ENCODE peak calls at places on chromosome 20, in four cellular contexts. One of them, this sample, is unnamed.

GRCh38 chr20:14523090-14523489 is 185.7 kb upstream of the FLRT3 start:
- DNase-seq in CD4-positive, alpha-beta T cell: no peak
- DNase-seq in A172: no peak
- DNase-seq in anterior cingulate cortex: no peak
- DNase-seq in this sample: no peak

GRCh38 chr20:14902432-14903089 is 565.1 kb upstream of the FLRT3 start:
- DNase-seq in A172: no peak
- DNase-seq in anterior cingulate cortex: no peak
- DNase-seq in CD4-positive, alpha-beta T cell: no peak
- DNase-seq in this sample: no peak

GRCh38 chr20:433300-433975 is 25.3 kb downstream of the RBCK1 start:
- DNase-seq in CD4-positive, alpha-beta T cell: peak; percentile 43
- DNase-seq in A172: peak; percentile 53
- DNase-seq in anterior cingulate cortex: no peak
- DNase-seq in this sample: no peak

GRCh38 chr20:34582911-34583310 is 24.4 kb downstream of the MAP1LC3A start:
- DNase-seq in anterior cingulate cortex: no peak
- DNase-seq in CD4-positive, alpha-beta T cell: no peak
- DNase-seq in A172: no peak
- DNase-seq in this sample: no peak

GRCh38 chr20:4563534-4563933 is 158.2 kb upstream of the PRND start:
- DNase-seq in CD4-positive, alpha-beta T cell: no peak
- DNase-seq in anterior cingulate cortex: no peak
- DNase-seq in A172: peak; percentile 70
- DNase-seq in this sample: peak; percentile 84

GRCh38 chr20:33668087-33668790 is 1.5 kb downstream of the ACTL10 start:
- DNase-seq in anterior cingulate cortex: no peak
- DNase-seq in CD4-positive, alpha-beta T cell: peak; percentile 54
- DNase-seq in A172: no peak
- DNase-seq in this sample: no peak

GRCh38 chr20:39103732-39104131 is 141.6 kb downstream of the DHX35 start:
- DNase-seq in CD4-positive, alpha-beta T cell: no peak
- DNase-seq in A172: no peak
- DNase-seq in anterior cingulate cortex: no peak
- DNase-seq in this sample: no peak

GRCh38 chr20:63701329-63702035 is 5.0 kb downstream of the TNFRSF6B start:
- DNase-seq in A172: peak; percentile 79
- DNase-seq in anterior cingulate cortex: no peak
- DNase-seq in CD4-positive, alpha-beta T cell: no peak
- DNase-seq in this sample: no peak

GRCh38 chr20:12180107-12180661 is 262.5 kb downstream of the BTBD3 start:
- DNase-seq in CD4-positive, alpha-beta T cell: no peak
- DNase-seq in A172: no peak
- DNase-seq in anterior cingulate cortex: no peak
- DNase-seq in this sample: no peak

GRCh38 chr20:361562-361961 is 14.7 kb downstream of the NRSN2 start:
- DNase-seq in CD4-positive, alpha-beta T cell: no peak
- DNase-seq in A172: no peak
- DNase-seq in anterior cingulate cortex: no peak
- DNase-seq in this sample: no peak